ENCODE peak calls at places on chromosomes 2 and 18, in five cellular contexts. Z is ELF-1, D is NCI-H1105, S is NCI-H446, T is esophagus squamous epithelium. M is an unnamed sample.

GRCh38 chr2:204306667-204307066 is 238.6 kb upstream of the PARD3B start:
- DNase-seq in D (no peak), T (no peak), Z (no peak), S (no peak), M (no peak)

GRCh38 chr18:79942786-79943607 is 8.5 kb downstream of the SLC66A2 start:
- DNase-seq in T (no peak), D (no peak), Z (no peak), S (no peak), M (peak)

GRCh38 chr18:8562914-8563313 is 46.3 kb upstream of the RAB12 start:
- DNase-seq in D (no peak), S (peak), Z (no peak), T (no peak), M (no peak)

GRCh38 chr2:88692187-88692586 is 714 bp downstream of the RPIA start:
- DNase-seq in D (no peak), S (peak), T (no peak), Z (peak), M (peak)

GRCh38 chr2:76711490-76711889 is 810.7 kb downstream of the LRRTM4 start:
- DNase-seq in Z (peak), D (peak), S (no peak), T (no peak), M (no peak)

GRCh38 chr2:7007846-7008741 is 90.9 kb downstream of the RNF144A start:
- DNase-seq in Z (peak), S (no peak), D (no peak), T (no peak), M (no peak)

GRCh38 chr2:10914272-10914693 is 2.5 kb downstream of the KCNF1 start:
- DNase-seq in T (no peak), D (no peak), S (no peak), Z (peak), M (peak)

GRCh38 chr2:231918501-231919330 is 7.5 kb downstream of the NPPC start:
- DNase-seq in Z (no peak), D (no peak), T (no peak), S (no peak), M (no peak)

GRCh38 chr2:221133941-221134340 is 438.2 kb downstream of the EPHA4 start:
- DNase-seq in D (no peak), S (no peak), Z (no peak), T (no peak), M (no peak)

GRCh38 chr2:95058989-95059601 is 33.6 kb downstream of the MAL start:
- DNase-seq in S (no peak), D (no peak), Z (no peak), T (no peak), M (no peak)

GRCh38 chr18:51275712-51276473 is 78.4 kb upstream of the MEX3C start:
- DNase-seq in T (no peak), Z (no peak), S (peak), D (no peak), M (peak)

GRCh38 chr2:196431957-196432356 is 207.6 kb upstream of the CCDC150 start:
- DNase-seq in Z (peak), D (peak), T (no peak), S (peak), M (no peak)

GRCh38 chr2:45256867-45257641 is 247.8 kb upstream of the SIX2 start:
- DNase-seq in D (no peak), T (no peak), Z (peak), S (no peak), M (peak)

GRCh38 chr2:30022444-30023071 is 101.2 kb upstream of the ALK start:
- DNase-seq in Z (no peak), T (no peak), D (no peak), S (no peak), M (no peak)

GRCh38 chr18:62751977-62752376 is 36.6 kb downstream of the PHLPP1 start:
- DNase-seq in D (no peak), T (no peak), S (no peak), Z (no peak), M (no peak)

GRCh38 chr2:188785515-188785914 is 188.7 kb upstream of the COL3A1 start:
- DNase-seq in Z (no peak), S (no peak), D (no peak), T (no peak), M (peak)

GRCh38 chr2:181658444-181658843 is 1.5 kb upstream of the CERKL start:
- DNase-seq in D (peak), S (peak), Z (peak), T (no peak), M (no peak)

GRCh38 chr2:175955168-175955567 is 46.9 kb downstream of the LNPK start:
- DNase-seq in T (no peak), Z (no peak), S (no peak), D (no peak), M (no peak)

GRCh38 chr2:142190805-142191204 is 60.0 kb upstream of the LRP1B start:
- DNase-seq in Z (no peak), D (no peak), T (no peak), S (no peak), M (no peak)

GRCh38 chr18:31291688-31292087 is 26.3 kb upstream of the DSG1 start:
- DNase-seq in S (no peak), Z (no peak), T (no peak), D (no peak), M (no peak)

GRCh38 chr18:10037181-10037580 is 123.4 kb downstream of the VAPA start:
- DNase-seq in Z (no peak), T (no peak), D (no peak), S (no peak), M (no peak)

GRCh38 chr2:83596592-83597339 is 862.3 kb downstream of the SUCLG1 start:
- DNase-seq in Z (no peak), T (no peak), S (no peak), D (no peak), M (no peak)

GRCh38 chr2:133264951-133265949 is 303.0 kb downstream of the NCKAP5 start:
- DNase-seq in Z (peak), D (peak), S (no peak), T (no peak), M (peak)

GRCh38 chr18:63155910-63156773 is 163.4 kb downstream of the BCL2 start:
- DNase-seq in D (no peak), Z (peak), T (no peak), S (no peak), M (no peak)

GRCh38 chr2:168452781-168453180 is 3.3 kb upstream of the CERS6 start:
- DNase-seq in T (no peak), D (no peak), S (no peak), Z (no peak), M (no peak)

GRCh38 chr2:173713904-173714555 is 251.1 kb downstream of the SP3 start:
- DNase-seq in S (peak), D (no peak), T (no peak), Z (no peak), M (no peak)